ENCODE peak calls at places on chromosomes 4 and X, in ten cellular contexts. A is lower leg skin, Y is bronchial epithelial cell, M is HFF-Myc, V is astrocyte of the cerebellum, U is endodermal cell, R is fibroblast of mammary gland, H is right atrium auricular region, G is stomach, K is transverse colon. W is an unnamed sample.

GRCh38 chr4:6267573-6267972 is 2.1 kb upstream of the WFS1 start:
- DNase-seq in A (no peak), Y (no peak), M (no peak), V (no peak), U (no peak), R (no peak), H (no peak), G (no peak), K (no peak), W (no peak)

GRCh38 chr4:158996669-158997074 is 106.2 kb upstream of the RAPGEF2 start:
- DNase-seq in A (no peak), Y (peak), M (peak), V (peak), U (no peak), R (peak), H (no peak), G (no peak), K (no peak), W (peak)

GRCh38 chrX:54042609-54043010 is 1.7 kb downstream of the PHF8 start:
- DNase-seq in A (no peak), Y (peak), M (no peak), V (peak), U (peak), R (peak), H (peak), G (no peak), K (peak), W (peak)

GRCh38 chr4:43763029-43763610 is 685.5 kb downstream of the KCTD8 start:
- DNase-seq in A (no peak), Y (peak), M (no peak), V (no peak), U (no peak), R (peak), H (no peak), G (no peak), K (no peak), W (no peak)

GRCh38 chr4:118942465-118942864 is 53.8 kb downstream of the SYNPO2 start:
- DNase-seq in A (no peak), Y (peak), M (peak), V (no peak), U (no peak), R (peak), H (no peak), G (no peak), K (no peak), W (peak)

GRCh38 chr4:182400754-182401153 is 157.6 kb downstream of the TENM3 start:
- DNase-seq in A (no peak), Y (no peak), M (no peak), V (no peak), U (no peak), R (no peak), H (no peak), G (no peak), K (no peak), W (no peak)

GRCh38 chr4:169158860-169159259 is 111.9 kb downstream of the SH3RF1 start:
- DNase-seq in A (no peak), Y (no peak), M (no peak), V (no peak), U (no peak), R (no peak), H (no peak), G (no peak), K (no peak), W (no peak)

GRCh38 chr4:47771020-47771419 is 66.8 kb downstream of the CORIN start:
- DNase-seq in A (no peak), Y (no peak), M (no peak), V (no peak), U (no peak), R (no peak), H (no peak), G (no peak), K (no peak), W (no peak)

GRCh38 chr4:157700898-157701694 is 471.7 kb downstream of the GASK1B start:
- DNase-seq in A (no peak), Y (no peak), M (no peak), V (no peak), U (no peak), R (no peak), H (no peak), G (no peak), K (no peak), W (peak)

GRCh38 chr4:173508386-173509002 is 21.5 kb downstream of the HAND2 start:
- DNase-seq in A (peak), Y (no peak), M (no peak), V (no peak), U (peak), R (no peak), H (peak), G (no peak), K (no peak), W (no peak)

GRCh38 chr4:80713409-80713808 is 317.1 kb upstream of the BMP3 start:
- DNase-seq in A (no peak), Y (no peak), M (no peak), V (no peak), U (no peak), R (no peak), H (no peak), G (no peak), K (peak), W (peak)

GRCh38 chr4:188781655-188782054 is 642.4 kb downstream of the TRIML1 start:
- DNase-seq in A (no peak), Y (no peak), M (no peak), V (no peak), U (peak), R (peak), H (no peak), G (peak), K (no peak), W (no peak)

GRCh38 chrX:69179380-69179911 is 14.2 kb upstream of the PJA1 start:
- DNase-seq in A (no peak), Y (no peak), M (no peak), V (no peak), U (peak), R (peak), H (peak), G (no peak), K (no peak), W (peak)

GRCh38 chr4:109321232-109321631 is 18.8 kb upstream of the COL25A1 start:
- DNase-seq in A (no peak), Y (no peak), M (no peak), V (no peak), U (no peak), R (no peak), H (no peak), G (no peak), K (no peak), W (no peak)

GRCh38 chrX:19682712-19683331 is 167.5 kb upstream of the MAP3K15 start:
- DNase-seq in A (peak), Y (peak), M (peak), V (peak), U (peak), R (peak), H (peak), G (peak), K (peak), W (peak)

GRCh38 chrX:24838624-24839023 is 144.9 kb downstream of the POLA1 start:
- DNase-seq in A (no peak), Y (peak), M (no peak), V (peak), U (no peak), R (peak), H (no peak), G (no peak), K (no peak), W (peak)

GRCh38 chr4:111037591-111037990 is 414.7 kb upstream of the PITX2 start:
- DNase-seq in A (no peak), Y (no peak), M (no peak), V (no peak), U (no peak), R (no peak), H (no peak), G (no peak), K (no peak), W (no peak)

GRCh38 chr4:139725236-139725635 is 59.6 kb downstream of the MGST2 start:
- DNase-seq in A (no peak), Y (no peak), M (no peak), V (no peak), U (no peak), R (no peak), H (no peak), G (no peak), K (no peak), W (no peak)

GRCh38 chrX:134431894-134432293 is 28.1 kb upstream of the HPRT1 start:
- DNase-seq in A (no peak), Y (peak), M (peak), V (no peak), U (no peak), R (peak), H (no peak), G (no peak), K (no peak), W (peak)

GRCh38 chrX:136752796-136753195 is 27.9 kb downstream of the ARHGEF6 start:
- DNase-seq in A (no peak), Y (peak), M (no peak), V (no peak), U (no peak), R (peak), H (no peak), G (no peak), K (no peak), W (peak)

GRCh38 chr4:3202836-3203820 is 45.8 kb upstream of the MSANTD1 start:
- DNase-seq in A (peak), Y (no peak), M (no peak), V (no peak), U (peak), R (peak), H (no peak), G (no peak), K (no peak), W (no peak)

GRCh38 chrX:136353519-136354095 is 52.8 kb downstream of the ADGRG4 start:
- DNase-seq in A (no peak), Y (peak), M (no peak), V (no peak), U (no peak), R (no peak), H (no peak), G (no peak), K (no peak), W (no peak)

GRCh38 chr4:53196195-53196641 is 169.6 kb downstream of the SCFD2 start:
- DNase-seq in A (no peak), Y (no peak), M (peak), V (no peak), U (no peak), R (peak), H (no peak), G (no peak), K (no peak), W (peak)

GRCh38 chrX:119055650-119056049 is 17.1 kb upstream of the CT47C1 start:
- DNase-seq in A (no peak), Y (no peak), M (no peak), V (no peak), U (no peak), R (no peak), H (no peak), G (no peak), K (no peak), W (no peak)

GRCh38 chr4:105843941-105844340 is 51.3 kb upstream of the NPNT start:
- DNase-seq in A (no peak), Y (peak), M (no peak), V (no peak), U (no peak), R (no peak), H (no peak), G (no peak), K (no peak), W (no peak)

GRCh38 chr4:7652006-7652405 is 217.3 kb upstream of the PSAPL1 start:
- DNase-seq in A (no peak), Y (no peak), M (no peak), V (no peak), U (no peak), R (no peak), H (no peak), G (no peak), K (no peak), W (no peak)

GRCh38 chr4:7649741-7650531 is 215.2 kb upstream of the PSAPL1 start:
- DNase-seq in A (no peak), Y (peak), M (peak), V (peak), U (no peak), R (peak), H (no peak), G (no peak), K (peak), W (peak)

GRCh38 chr4:7651461-7651921 is 216.8 kb upstream of the PSAPL1 start:
- DNase-seq in A (no peak), Y (peak), M (no peak), V (peak), U (peak), R (peak), H (peak), G (no peak), K (no peak), W (peak)

GRCh38 chr4:7649411-7649740 is 214.6 kb upstream of the PSAPL1 start:
- DNase-seq in A (no peak), Y (no peak), M (no peak), V (no peak), U (no peak), R (no peak), H (no peak), G (no peak), K (no peak), W (no peak)

GRCh38 chr4:7650606-7651400 is 216.1 kb upstream of the PSAPL1 start:
- DNase-seq in A (no peak), Y (no peak), M (no peak), V (no peak), U (peak), R (peak), H (no peak), G (no peak), K (no peak), W (peak)
- TF ChIP-seq CTCF in A (no peak), Y (no peak), M (peak), V (peak), U (peak), R (no peak), H (no peak), G (no peak), K (no peak), W (peak)

GRCh38 chr4:71236226-71236625 is 102.6 kb upstream of the SLC4A4 start:
- DNase-seq in A (no peak), Y (no peak), M (no peak), V (no peak), U (no peak), R (no peak), H (no peak), G (no peak), K (no peak), W (no peak)
- H3K4me3 ChIP-seq in A (no peak), Y (no peak), M (no peak), V (no peak), U (no peak), R (no peak), H (peak), G (no peak), K (no peak), W (no peak)

DNA sequence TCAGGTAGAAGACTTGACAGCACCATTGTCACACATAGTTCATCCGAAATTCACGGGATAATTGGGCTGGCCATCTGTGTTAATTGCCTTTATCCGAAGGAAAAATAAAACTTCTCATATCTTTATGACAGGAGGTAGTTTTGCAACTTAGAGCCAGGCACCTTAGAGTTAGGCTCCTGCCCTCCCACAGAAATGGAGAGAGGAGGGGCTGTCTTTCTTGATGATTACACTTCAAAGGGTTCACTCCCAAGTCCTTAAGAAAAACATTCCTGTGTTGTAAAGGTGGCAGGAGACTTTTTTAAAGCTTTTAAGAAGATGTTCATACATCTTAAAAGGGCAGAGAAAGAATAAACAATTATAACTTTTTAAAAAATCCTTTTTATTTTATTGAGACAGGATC is 10.6 kb upstream of the SCARB2 start:
- DNase-seq in A (no peak), Y (no peak), M (no peak), V (no peak), U (no peak), R (no peak), H (no peak), G (no peak), K (no peak), W (no peak)
- TF ChIP-seq CTCF in A (no peak), Y (no peak), M (no peak), V (no peak), U (no peak), R (no peak), H (no peak), G (no peak), K (no peak), W (no peak)

DNA sequence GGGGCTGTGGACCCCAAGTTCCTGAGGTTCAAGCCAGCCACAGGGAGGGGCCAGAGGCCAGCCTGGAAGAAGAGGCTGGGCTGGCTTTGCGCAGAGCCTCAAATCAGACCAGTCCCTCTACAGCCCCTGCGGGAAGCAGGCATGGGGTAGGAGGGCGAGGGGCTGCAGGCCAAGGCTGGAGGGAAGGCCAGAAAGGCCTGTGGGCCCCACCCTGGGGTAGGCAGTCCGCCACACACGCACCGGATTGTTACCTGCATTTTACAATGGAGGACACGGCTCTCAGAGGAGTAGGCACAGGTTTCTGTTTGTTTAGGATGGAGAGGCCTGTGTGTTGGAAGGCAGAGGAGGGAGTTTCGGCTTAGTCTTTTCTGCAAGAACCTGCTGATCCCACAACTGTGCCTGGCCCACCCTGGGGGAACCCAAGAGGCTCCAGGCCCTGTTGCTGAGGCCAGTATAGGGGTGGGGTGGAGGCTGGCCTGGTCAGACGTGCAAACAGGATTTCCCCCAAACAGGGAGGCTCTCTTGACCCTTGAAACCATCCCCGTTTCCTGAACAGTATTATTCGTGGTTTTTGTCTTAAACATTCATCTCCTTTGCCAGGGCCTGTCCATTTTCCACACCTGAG is 659 bp upstream of the SLC49A3 start:
- DNase-seq in A (no peak), Y (no peak), M (no peak), V (no peak), U (no peak), R (no peak), H (no peak), G (no peak), K (no peak), W (no peak)
- H3K4me3 ChIP-seq in A (no peak), Y (peak), M (no peak), V (no peak), U (peak), R (peak), H (peak), G (peak), K (peak), W (no peak)

DNA sequence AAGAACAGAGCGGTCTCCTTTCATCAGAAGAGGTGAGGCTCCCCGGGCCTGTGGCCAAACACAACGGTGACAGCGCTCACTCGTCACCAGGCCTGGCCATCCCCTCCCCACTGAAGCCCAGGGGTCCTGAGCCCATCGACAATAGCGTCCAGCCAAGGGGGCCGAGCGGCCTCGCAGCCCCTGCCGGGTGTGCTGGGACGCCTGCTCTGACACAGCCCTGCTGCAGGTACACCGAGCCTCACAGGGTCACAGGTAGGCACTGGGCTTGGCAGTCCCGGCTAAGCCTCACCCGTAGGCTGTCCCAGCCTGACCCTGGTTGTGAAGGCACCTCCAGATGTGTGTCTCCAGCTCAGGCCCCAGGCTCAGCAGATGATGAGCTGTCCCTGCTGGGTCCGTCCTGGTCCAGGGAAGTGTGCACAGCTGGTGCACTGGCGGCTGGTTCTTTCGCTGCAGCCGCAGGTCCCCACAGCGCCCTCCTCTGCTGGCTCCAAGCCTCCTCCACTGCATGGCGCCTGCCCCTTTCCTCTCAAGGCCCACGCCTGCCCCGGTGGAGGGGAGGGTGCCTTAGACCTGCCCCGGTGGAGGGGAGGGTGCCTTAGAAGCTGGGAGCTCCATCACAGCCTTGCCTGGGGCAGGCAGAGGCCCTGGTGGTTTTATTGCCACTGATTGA is 21.5 kb downstream of the UVSSA start:
- DNase-seq in A (peak), Y (no peak), M (no peak), V (no peak), U (peak), R (no peak), H (no peak), G (no peak), K (no peak), W (no peak)
- TF ChIP-seq CTCF in A (no peak), Y (no peak), M (no peak), V (no peak), U (peak), R (no peak), H (no peak), G (no peak), K (no peak), W (no peak)

DNA sequence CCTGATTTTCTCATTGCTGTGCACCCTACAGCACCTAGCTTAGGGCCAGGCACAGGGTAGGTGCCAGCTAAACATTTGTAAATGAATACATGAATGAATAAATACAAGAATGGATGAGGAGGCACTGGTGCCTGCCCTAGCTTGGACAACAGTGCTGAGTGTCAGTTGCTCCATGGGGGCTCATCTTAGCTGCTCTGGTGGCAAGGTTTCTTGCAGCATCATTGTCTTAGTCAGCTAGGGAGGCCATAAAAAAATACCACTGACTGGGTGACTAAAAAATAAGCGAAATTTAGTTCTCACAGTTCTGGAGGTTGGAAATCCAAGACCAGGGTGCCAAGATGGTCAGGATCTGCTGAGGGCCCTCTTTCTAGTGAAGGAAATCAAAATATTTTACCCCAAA is 31.2 kb downstream of the TMEM31 start:
- DNase-seq in A (no peak), Y (no peak), M (no peak), V (no peak), U (no peak), R (no peak), H (no peak), G (no peak), K (no peak), W (no peak)
- H3K4me3 ChIP-seq in A (no peak), Y (no peak), M (no peak), V (no peak), U (no peak), R (no peak), H (no peak), G (no peak), K (no peak), W (no peak)

DNA sequence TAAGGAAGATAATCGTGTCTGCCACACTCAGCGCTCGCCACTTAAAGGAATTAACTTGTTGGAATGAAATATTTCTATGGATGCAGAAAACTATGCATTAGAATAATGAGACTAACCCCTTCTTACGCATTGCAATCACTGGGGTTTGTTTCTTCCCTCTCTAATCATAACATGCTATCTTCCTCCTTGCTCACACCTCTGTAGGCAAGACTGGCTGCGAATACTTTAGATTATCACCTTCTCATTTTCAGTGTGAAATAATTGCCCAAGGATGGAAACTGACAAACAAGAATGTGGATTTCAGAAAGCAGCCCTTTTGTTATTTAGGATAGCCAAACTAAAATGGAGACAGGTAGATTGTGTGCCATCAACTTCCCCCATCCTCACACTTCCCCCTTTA is 349.4 kb downstream of the MID1IP1 start:
- DNase-seq in A (no peak), Y (no peak), M (no peak), V (no peak), U (peak), R (no peak), H (no peak), G (no peak), K (no peak), W (no peak)
- TF ChIP-seq CTCF in A (no peak), Y (no peak), M (no peak), V (no peak), U (no peak), R (no peak), H (no peak), G (no peak), K (no peak), W (no peak)

GRCh38 chr4:89298788-89299152 is 8.8 kb downstream of the GPRIN3 start:
- DNase-seq in A (no peak), Y (no peak), M (no peak), V (peak), U (no peak), R (peak), H (no peak), G (no peak), K (no peak), W (peak)
- H3K4me3 ChIP-seq in A (no peak), Y (no peak), M (no peak), V (no peak), U (no peak), R (no peak), H (peak), G (peak), K (peak), W (no peak)

GRCh38 chrX:12954376-12954775 is 20.5 kb upstream of the TMSB4X start:
- DNase-seq in A (peak), Y (no peak), M (no peak), V (no peak), U (no peak), R (no peak), H (no peak), G (no peak), K (no peak), W (no peak)
- TF ChIP-seq CTCF in A (no peak), Y (no peak), M (no peak), V (no peak), U (no peak), R (no peak), H (no peak), G (no peak), K (no peak), W (no peak)